ENCODE peak calls at places on chromosomes 1 and 21, in six cellular contexts. L is GM06990, I is fibroblast of the aortic adventitia, B is adrenal gland, F is AG09309, D is lung. S is an unnamed sample.

GRCh38 chr1:172955161-172955821 is 95.5 kb downstream of the TNFSF18 start:
- DNase-seq in L (no peak), I (no peak), B (no peak), F (peak), D (no peak), S (no peak)

GRCh38 chr1:12040457-12041051 is 21.3 kb downstream of the MIIP start:
- DNase-seq in L (peak), I (peak), B (no peak), F (peak), D (peak), S (peak)

GRCh38 chr1:97551113-97551512 is 369.7 kb downstream of the DPYD start:
- DNase-seq in L (no peak), I (no peak), B (no peak), F (no peak), D (no peak), S (no peak)

GRCh38 chr1:18385239-18385790 is 95.4 kb upstream of the KLHDC7A start:
- DNase-seq in L (no peak), I (no peak), B (peak), F (no peak), D (no peak), S (no peak)

GRCh38 chr1:116472431-116472961 is 98.3 kb downstream of the CD58 start:
- DNase-seq in L (no peak), I (peak), B (no peak), F (no peak), D (no peak), S (no peak)

GRCh38 chr1:158357441-158357840 is 3.7 kb downstream of the CD1E start:
- DNase-seq in L (no peak), I (no peak), B (no peak), F (no peak), D (no peak), S (no peak)

GRCh38 chr1:240602189-240602588 is 9.8 kb downstream of the GREM2 start:
- DNase-seq in L (no peak), I (peak), B (no peak), F (no peak), D (no peak), S (no peak)

GRCh38 chr1:77085109-77085508 is 134.1 kb downstream of the PIGK start:
- DNase-seq in L (no peak), I (no peak), B (no peak), F (no peak), D (no peak), S (no peak)

GRCh38 chr1:1291611-1292441 is 11.6 kb downstream of the SCNN1D start:
- DNase-seq in L (peak), I (peak), B (no peak), F (no peak), D (peak), S (peak)

GRCh38 chr1:157472959-157473358 is 79.4 kb downstream of the FCRL5 start:
- DNase-seq in L (no peak), I (no peak), B (no peak), F (no peak), D (no peak), S (no peak)

GRCh38 chr1:25566730-25567341 is 23.4 kb downstream of the LDLRAP1 start:
- DNase-seq in L (no peak), I (peak), B (no peak), F (peak), D (no peak), S (no peak)

GRCh38 chr1:168842916-168843315 is 113.9 kb upstream of the DPT start:
- DNase-seq in L (no peak), I (no peak), B (no peak), F (no peak), D (no peak), S (no peak)

GRCh38 chr1:48051466-48052126 is 54.4 kb upstream of the TRABD2B start:
- DNase-seq in L (no peak), I (no peak), B (no peak), F (no peak), D (no peak), S (no peak)

GRCh38 chr1:203304919-203305808 is at the start of gene BTG2:
- DNase-seq in L (peak), I (peak), B (peak), F (no peak), D (peak), S (peak)

GRCh38 chr1:193707271-193708015 is 521.0 kb upstream of the B3GALT2 start:
- DNase-seq in L (no peak), I (no peak), B (no peak), F (no peak), D (no peak), S (no peak)

GRCh38 chr1:220067246-220068204 is 21.2 kb upstream of the EPRS1 start:
- DNase-seq in L (no peak), I (peak), B (no peak), F (no peak), D (no peak), S (no peak)

GRCh38 chr21:36350282-36350910 is 30.4 kb downstream of the MORC3 start:
- DNase-seq in L (no peak), I (peak), B (no peak), F (no peak), D (no peak), S (no peak)

GRCh38 chr1:58555393-58555792 is 8.9 kb upstream of the OMA1 start:
- DNase-seq in L (no peak), I (no peak), B (no peak), F (no peak), D (no peak), S (no peak)

GRCh38 chr1:236150291-236150940 is 8.1 kb downstream of the GPR137B start:
- DNase-seq in L (no peak), I (no peak), B (no peak), F (no peak), D (no peak), S (no peak)

GRCh38 chr1:155081472-155082300 is 3.0 kb downstream of the EFNA3 start:
- DNase-seq in L (no peak), I (no peak), B (no peak), F (no peak), D (no peak), S (no peak)

GRCh38 chr1:2258996-2259395 is 30.9 kb downstream of the SKI start:
- DNase-seq in L (no peak), I (no peak), B (no peak), F (no peak), D (no peak), S (no peak)

GRCh38 chr1:247013391-247013790 is 5.5 kb upstream of the ZNF695 start:
- DNase-seq in L (no peak), I (no peak), B (no peak), F (no peak), D (no peak), S (no peak)

GRCh38 chr1:21258331-21259134 is 31.7 kb downstream of the ECE1 start:
- DNase-seq in L (no peak), I (no peak), B (no peak), F (no peak), D (no peak), S (no peak)

GRCh38 chr21:33551664-33552063 is 8.8 kb downstream of the SON start:
- DNase-seq in L (no peak), I (no peak), B (no peak), F (no peak), D (no peak), S (no peak)

GRCh38 chr1:20325844-20326323 is 35.2 kb downstream of the VWA5B1 start:
- DNase-seq in L (no peak), I (peak), B (no peak), F (no peak), D (peak), S (no peak)

GRCh38 chr1:13930151-13930550 is 230.2 kb downstream of the PRDM2 start:
- DNase-seq in L (no peak), I (no peak), B (no peak), F (no peak), D (no peak), S (peak)

GRCh38 chr21:21003701-21004100 is 5.5 kb downstream of the NCAM2 start:
- DNase-seq in L (no peak), I (peak), B (no peak), F (no peak), D (no peak), S (no peak)

GRCh38 chr1:173527151-173527826 is 50.2 kb downstream of the PRDX6 start:
- DNase-seq in L (no peak), I (no peak), B (peak), F (no peak), D (no peak), S (no peak)

GRCh38 chr1:59901770-59902388 is 24.7 kb downstream of the CYP2J2 start:
- DNase-seq in L (no peak), I (peak), B (no peak), F (no peak), D (no peak), S (no peak)

GRCh38 chr1:62395291-62395690 is 41.6 kb upstream of the USP1 start:
- DNase-seq in L (no peak), I (no peak), B (no peak), F (no peak), D (no peak), S (no peak)

GRCh38 chr21:40680311-40680710 is 166.6 kb downstream of the DSCAM start:
- DNase-seq in L (no peak), I (no peak), B (no peak), F (no peak), D (no peak), S (no peak)

GRCh38 chr1:52631759-52632331 is 1.1 kb upstream of the SHISAL2A start:
- DNase-seq in L (no peak), I (peak), B (no peak), F (no peak), D (no peak), S (no peak)

GRCh38 chr1:17438176-17438976 is 1.1 kb downstream of the RCC2 start:
- DNase-seq in L (peak), I (no peak), B (peak), F (no peak), D (peak), S (peak)

GRCh38 chr1:226660410-226661182 is 78.5 kb downstream of the ITPKB start:
- DNase-seq in L (no peak), I (no peak), B (no peak), F (no peak), D (no peak), S (no peak)

GRCh38 chr1:33155877-33156538 is 25.8 kb downstream of the TRIM62 start:
- DNase-seq in L (no peak), I (no peak), B (no peak), F (no peak), D (no peak), S (no peak)

GRCh38 chr1:11058595-11059165 is 1.1 kb downstream of the SRM start:
- DNase-seq in L (no peak), I (no peak), B (no peak), F (no peak), D (no peak), S (no peak)

GRCh38 chr1:207841907-207842306 is 69.0 kb downstream of the CD34 start:
- DNase-seq in L (no peak), I (no peak), B (no peak), F (no peak), D (no peak), S (no peak)

GRCh38 chr1:202416641-202417040 is 68.1 kb downstream of the PPP1R12B start:
- DNase-seq in L (no peak), I (peak), B (no peak), F (no peak), D (no peak), S (no peak)

GRCh38 chr1:70966018-70966638 is 81.5 kb downstream of the PTGER3 start:
- DNase-seq in L (no peak), I (peak), B (no peak), F (no peak), D (no peak), S (no peak)
- TF ChIP-seq CTCF in L (peak), I (peak), B (peak), F (peak), D (no peak), S (no peak)

GRCh38 chr1:87331319-87332269 is 2.9 kb downstream of the LMO4 start:
- DNase-seq in L (peak), I (peak), B (peak), F (no peak), D (peak), S (peak)

GRCh38 chr1:87333692-87334347 is 5.1 kb downstream of the LMO4 start:
- DNase-seq in L (no peak), I (peak), B (no peak), F (no peak), D (no peak), S (peak)

GRCh38 chr1:87335175-87335992 is 6.7 kb downstream of the LMO4 start:
- DNase-seq in L (peak), I (peak), B (peak), F (no peak), D (peak), S (peak)

GRCh38 chr1:87336623-87337067 is 8.0 kb downstream of the LMO4 start:
- DNase-seq in L (no peak), I (peak), B (no peak), F (no peak), D (no peak), S (peak)

GRCh38 chr1:87334351-87335174 is 5.9 kb downstream of the LMO4 start:
- DNase-seq in L (peak), I (peak), B (peak), F (no peak), D (no peak), S (peak)
- TF ChIP-seq CTCF in L (no peak), I (peak), B (no peak), F (no peak), D (no peak), S (no peak)

GRCh38 chr1:37553927-37554808 is at the start of gene SNIP1:
- DNase-seq in L (peak), I (peak), B (peak), F (peak), D (peak), S (peak)
- TF ChIP-seq CTCF in L (no peak), I (no peak), B (no peak), F (no peak), D (no peak), S (no peak)

GRCh38 chr21:32096411-32096810 is 182.4 kb downstream of the MIS18A start:
- DNase-seq in L (no peak), I (peak), B (no peak), F (no peak), D (no peak), S (peak)
- TF ChIP-seq CTCF in L (peak), I (peak), B (no peak), F (peak), D (no peak), S (peak)

S was measured in GM20000.